ENCODE peak calls at places on chromosome 5, in seven cellular contexts. B, L, T, H, V, Z and N are unnamed samples.

GRCh38 chr5:16229357-16229940 is 49.9 kb upstream of the MARCHF11 start:
- DNase-seq in B (no peak), L (no peak), T (no peak), H (no peak), V (no peak), Z (no peak), N (no peak)

GRCh38 chr5:126656397-126657007 is 55.8 kb downstream of the PHAX start:
- DNase-seq in B (peak), L (no peak), T (no peak), H (no peak), V (peak), Z (no peak), N (no peak)

GRCh38 chr5:38347896-38348295 is 89.5 kb downstream of the EGFLAM start:
- DNase-seq in B (no peak), L (no peak), T (no peak), H (no peak), V (no peak), Z (no peak), N (no peak)

GRCh38 chr5:80246995-80247729 is 8.7 kb downstream of the SERINC5 start:
- DNase-seq in B (peak), L (no peak), T (peak), H (peak), V (peak), Z (peak), N (no peak)

GRCh38 chr5:180166168-180166567 is 42.8 kb downstream of the RASGEF1C start:
- DNase-seq in B (no peak), L (no peak), T (no peak), H (no peak), V (no peak), Z (no peak), N (no peak)

GRCh38 chr5:173247050-173247449 is 12.0 kb upstream of the NKX2-5 start:
- DNase-seq in B (no peak), L (no peak), T (no peak), H (no peak), V (no peak), Z (no peak), N (no peak)

GRCh38 chr5:2014058-2014610 is 131.4 kb upstream of the IRX4 start:
- DNase-seq in B (no peak), L (no peak), T (no peak), H (no peak), V (no peak), Z (no peak), N (no peak)

GRCh38 chr5:142474426-142474825 is 149.6 kb upstream of the SPRY4 start:
- DNase-seq in B (no peak), L (no peak), T (no peak), H (no peak), V (no peak), Z (no peak), N (no peak)

GRCh38 chr5:78509884-78510769 is 138.4 kb downstream of the LHFPL2 start:
- DNase-seq in B (peak), L (peak), T (no peak), H (no peak), V (peak), Z (peak), N (no peak)

GRCh38 chr5:143434261-143435206 is 31.0 kb upstream of the NR3C1 start:
- DNase-seq in B (no peak), L (no peak), T (peak), H (peak), V (no peak), Z (no peak), N (peak)